ENCODE peak calls at places on chromosomes 16 and 17, in four cellular contexts. Y, P, V and A are unnamed samples.

GRCh38 chr17:82077617-82078358 is 12.2 kb upstream of the DUS1L start:
- DNase-seq in V (no peak), Y (no peak), P (no peak), A (no peak)

GRCh38 chr16:86044881-86045600 is 146.1 kb downstream of the IRF8 start:
- DNase-seq in V (no peak), P (no peak), Y (no peak), A (no peak)

GRCh38 chr16:56195151-56195550 is 3.9 kb downstream of the GNAO1 start:
- DNase-seq in P (no peak), Y (no peak), V (peak), A (no peak)

GRCh38 chr16:60107467-60107866 is 1373.4 kb upstream of the GOT2 start:
- DNase-seq in V (peak), Y (no peak), P (no peak), A (no peak)

GRCh38 chr17:77329741-77330531 is 189.2 kb downstream of the SEC14L1 start:
- DNase-seq in P (no peak), V (no peak), Y (no peak), A (no peak)

GRCh38 chr17:32731556-32732295 is 145.2 kb downstream of the MYO1D start:
- DNase-seq in Y (no peak), V (no peak), P (no peak), A (no peak)

GRCh38 chr16:77290451-77291110 is 91.4 kb downstream of the SYCE1L start:
- DNase-seq in P (no peak), Y (peak), V (peak), A (peak)

GRCh38 chr17:69551212-69552010 is 136.9 kb downstream of the MAP2K6 start:
- DNase-seq in V (no peak), Y (peak), P (no peak), A (peak)